ENCODE peak calls at places on chromosomes 13 and 19, in eight cellular contexts. N is stomach, F is breast epithelium, Z is K562, M is sigmoid colon, P is upper lobe of left lung, C is suprapubic skin, I is H1. B is an unnamed sample.

GRCh38 chr19:35140207-35140897 is 1.7 kb downstream of the FXYD1 start:
- DNase-seq in P (no peak), Z (no peak), F (no peak), C (no peak), M (no peak), N (no peak), I (no peak), B (no peak)

GRCh38 chr19:42028304-42029216 is 34.5 kb upstream of the ATP1A3 start:
- DNase-seq in Z (peak; percentile 70), I (peak; percentile 44), P (no peak), N (no peak), M (no peak), C (no peak), F (no peak), B (no peak)

GRCh38 chr19:1690570-1691307 is 38.3 kb upstream of the TCF3 start:
- DNase-seq in F (no peak), M (no peak), P (peak; percentile 89), N (peak; percentile 59), C (no peak), Z (peak; percentile 91), I (peak; percentile 38), B (no peak)

GRCh38 chr19:34232566-34233481 is 21.5 kb upstream of the GARRE1 start:
- DNase-seq in M (peak; percentile 77), N (no peak), C (no peak), Z (peak; percentile 54), P (no peak), F (peak; percentile 53), I (no peak), B (no peak)

GRCh38 chr13:43054803-43055802 is 31.7 kb downstream of the DNAJC15 start:
- DNase-seq in C (no peak), I (no peak), F (no peak), M (no peak), N (no peak), P (no peak), Z (peak; percentile 2), B (peak; percentile 18)

GRCh38 chr13:112233256-112233655 is 142.9 kb upstream of the SPACA7 start:
- DNase-seq in F (no peak), P (peak; percentile 60), Z (no peak), C (peak; percentile 61), N (no peak), M (no peak), I (no peak), B (no peak)

GRCh38 chr13:29449726-29450125 is 145.8 kb downstream of the SLC7A1 start:
- DNase-seq in N (no peak), I (no peak), C (no peak), P (no peak), Z (no peak), M (no peak), F (no peak), B (no peak)

GRCh38 chr19:2666344-2666994 is 36.0 kb downstream of the GNG7 start:
- DNase-seq in P (no peak), C (no peak), M (no peak), I (no peak), Z (no peak), F (no peak), N (no peak), B (no peak)

GRCh38 chr19:23403581-23404324 is 8.5 kb upstream of the ZNF91 start:
- DNase-seq in P (no peak), C (no peak), Z (no peak), F (no peak), N (no peak), M (no peak), I (no peak), B (no peak)

GRCh38 chr19:8530061-8530679 is 16.2 kb upstream of the ZNF414 start:
- DNase-seq in M (no peak), I (no peak), F (no peak), Z (no peak), N (no peak), P (no peak), C (no peak), B (no peak)

GRCh38 chr19:7705387-7706187 is 3.7 kb upstream of the FCER2 start:
- DNase-seq in F (peak; percentile 18), I (no peak), P (no peak), M (peak; percentile 73), N (peak; percentile 44), Z (no peak), C (no peak), B (peak; percentile 6)

GRCh38 chr19:2717638-2718541 is 3.3 kb downstream of the DIRAS1 start:
- DNase-seq in Z (no peak), I (no peak), F (no peak), N (no peak), C (no peak), P (peak; percentile 84), M (peak; percentile 50), B (no peak)

GRCh38 chr19:18735752-18736151 is 52.3 kb downstream of the CRTC1 start:
- DNase-seq in C (no peak), F (no peak), N (no peak), M (no peak), P (no peak), Z (no peak), I (no peak), B (no peak)

GRCh38 chr19:37654525-37654832 is 786 bp downstream of the ZFP30 start:
- DNase-seq in P (no peak), M (no peak), C (no peak), N (no peak), I (no peak), F (no peak), Z (no peak), B (no peak)

GRCh38 chr13:94224670-94225069 is 254.8 kb downstream of the DCT start:
- DNase-seq in M (no peak), P (no peak), C (no peak), I (no peak), Z (no peak), F (no peak), N (no peak), B (no peak)

GRCh38 chr13:73810647-73811046 is 323.6 kb downstream of the KLF12 start:
- DNase-seq in Z (no peak), F (no peak), N (no peak), C (no peak), P (no peak), I (no peak), M (no peak), B (no peak)

GRCh38 chr19:29837448-29837961 is 25.7 kb downstream of the CCNE1 start:
- DNase-seq in N (no peak), P (no peak), C (peak; percentile 40), F (no peak), M (no peak), Z (no peak), I (no peak), B (no peak)

GRCh38 chr19:49056101-49056901 is 1.2 kb downstream of the CGB7 start:
- DNase-seq in N (peak; percentile 60), P (peak; percentile 93), I (no peak), Z (peak; percentile 79), C (no peak), F (peak; percentile 33), M (no peak), B (peak; percentile 51)
- TF ChIP-seq CTCF in N (peak; percentile 46), P (peak; percentile 37), I (peak; percentile 34), Z (peak; percentile 18), C (peak; percentile 36), F (no peak), M (no peak), B (peak; percentile 46)

GRCh38 chr13:91357613-91358383 is 10.3 kb downstream of the MIR17HG start:
- DNase-seq in I (no peak), F (no peak), N (no peak), M (no peak), C (no peak), P (no peak), Z (peak; percentile 68), B (no peak)

GRCh38 chr13:91353494-91353893 is 6.0 kb downstream of the MIR17HG start:
- DNase-seq in C (no peak), N (no peak), F (no peak), P (no peak), M (no peak), Z (no peak), I (no peak), B (no peak)

GRCh38 chr13:91356919-91357612 is 9.6 kb downstream of the MIR17HG start:
- DNase-seq in Z (peak; percentile 62), P (no peak), C (no peak), I (no peak), F (no peak), M (no peak), N (no peak), B (no peak)

GRCh38 chr13:91355826-91356710 is 8.6 kb downstream of the MIR17HG start:
- DNase-seq in M (no peak), Z (no peak), F (no peak), C (no peak), I (no peak), P (no peak), N (no peak), B (no peak)

GRCh38 chr13:91355099-91355825 is 7.8 kb downstream of the MIR17HG start:
- DNase-seq in Z (no peak), I (no peak), C (no peak), M (no peak), F (no peak), N (no peak), P (no peak), B (no peak)
- TF ChIP-seq POLR2AphosphoS5 in Z (no peak), I (peak; percentile 98), C (no peak), M (no peak), F (no peak), N (no peak), P (no peak), B (no peak)

DNA sequence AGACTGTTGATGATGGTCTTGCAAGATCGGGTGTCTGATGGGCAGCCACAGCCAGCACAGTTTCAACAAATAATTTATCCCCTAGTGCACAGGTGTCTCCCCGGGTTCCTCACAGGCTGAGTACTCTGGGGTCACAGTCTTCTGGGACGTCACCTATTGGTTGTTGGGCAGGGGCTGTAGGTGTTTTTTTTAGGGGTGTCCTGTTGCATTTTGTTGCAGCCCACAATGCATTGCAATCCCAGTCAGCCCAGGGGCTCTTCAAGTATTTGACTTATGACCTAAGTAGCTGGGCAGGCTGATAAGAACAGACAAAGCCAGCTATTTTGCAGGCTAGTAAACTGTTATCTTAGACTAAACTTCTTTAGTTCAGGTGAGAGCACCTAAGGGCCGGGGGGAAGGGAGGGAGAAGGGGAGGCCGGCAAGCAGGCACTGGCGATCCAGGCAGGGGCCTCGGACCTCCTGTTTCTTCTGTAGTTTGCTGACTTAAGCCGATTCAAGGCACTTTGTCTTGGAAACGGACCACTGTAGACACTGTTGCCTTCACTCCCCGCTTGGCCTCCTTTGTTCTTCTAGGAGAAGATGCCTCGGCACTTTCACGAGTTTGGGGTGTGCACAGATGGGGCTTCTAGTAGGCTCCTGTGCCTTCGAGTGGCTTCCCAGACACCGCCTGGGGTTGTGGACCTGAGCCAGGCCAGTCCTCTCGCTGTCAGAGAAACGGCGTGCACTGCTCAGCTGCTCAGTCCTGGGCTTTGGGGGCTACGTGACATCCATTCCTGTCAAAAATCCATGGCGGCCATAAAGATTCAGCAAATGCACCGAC is 33.9 kb upstream of the GRTP1 start:
- DNase-seq in F (no peak), Z (no peak), N (no peak), M (peak; percentile 45), C (peak; percentile 61), I (no peak), P (no peak), B (no peak)
- H3K4me1 ChIP-seq in F (no peaks in the 10 kb centered on the region), Z (no peaks in the 10 kb centered on the region), N (peaks cover 14% of the 10 kb centered on the region), M (no peaks in the 10 kb centered on the region), C (peaks cover 22% of the 10 kb centered on the region), I (peaks cover 9% of the 10 kb centered on the region), P (peaks cover 12% of the 10 kb centered on the region), B (no peaks in the 10 kb centered on the region)

DNA sequence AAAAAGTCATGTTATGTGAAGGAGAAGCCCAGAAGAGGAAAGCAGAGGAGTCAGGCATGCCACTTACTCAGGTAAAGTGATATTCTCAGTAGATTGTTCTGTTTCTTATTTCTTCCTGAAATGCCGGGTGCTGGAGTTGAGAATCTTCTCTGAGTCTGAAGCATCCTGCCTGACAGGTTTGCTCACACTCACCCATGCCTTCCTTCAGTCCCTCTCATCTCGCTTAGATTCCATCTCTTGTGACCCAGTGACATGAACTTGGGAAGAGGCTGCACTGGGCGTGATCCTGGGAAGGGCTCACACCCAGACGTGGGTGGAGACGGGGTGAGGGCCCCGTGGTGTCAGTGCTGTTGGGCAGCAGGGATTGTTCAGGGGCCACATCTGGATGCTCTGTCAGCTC is 8.1 kb downstream of the ZNF766 start:
- DNase-seq in M (no peak), F (no peak), I (no peak), C (no peak), P (no peak), Z (no peak), N (no peak), B (no peak)
- TF ChIP-seq CTCF in M (no peak), F (no peak), I (no peak), C (no peak), P (no peak), Z (no peak), N (no peak), B (no peak)